ENCODE peak calls at places on chromosome 17, in nine cellular contexts. E, B, M, O, I, J, S, G and Q are unnamed samples.
A peak's percentile ranks its signal among the peaks of the same experiment; 100 is the strongest.

GRCh38 chr17:76366247-76366646 is 12.5 kb upstream of the PRPSAP1 start:
- DNase-seq in E (no peak), B (no peak), M (no peak), O (no peak), I (no peak), J (no peak), S (no peak), G (no peak), Q (no peak)

GRCh38 chr17:77400445-77400870 is 259.7 kb downstream of the SEC14L1 start:
- DNase-seq in E (no peak), B (no peak), M (peak; percentile 95), O (no peak), I (peak; percentile 38), J (peak; percentile 65), S (no peak), G (no peak), Q (no peak)

GRCh38 chr17:27473190-27473747 is 17.0 kb downstream of the KSR1 start:
- DNase-seq in E (no peak), B (no peak), M (no peak), O (no peak), I (no peak), J (no peak), S (no peak), G (no peak), Q (no peak)

GRCh38 chr17:77475012-77475976 is 334.5 kb downstream of the SEC14L1 start:
- DNase-seq in E (no peak), B (peak; percentile 95), M (no peak), O (no peak), I (peak; percentile 86), J (peak; percentile 58), S (peak; percentile 85), G (no peak), Q (no peak)

GRCh38 chr17:65055708-65056638 is 567 bp downstream of the GNA13 start:
- DNase-seq in E (peak; percentile 83), B (peak; percentile 22), M (peak; percentile 83), O (peak; percentile 61), I (peak; percentile 59), J (peak; percentile 68), S (peak; percentile 47), G (peak; percentile 69), Q (no peak)

GRCh38 chr17:82808006-82808405 is 31.8 kb downstream of the ZNF750 start:
- DNase-seq in E (no peak), B (no peak), M (no peak), O (no peak), I (no peak), J (no peak), S (no peak), G (no peak), Q (no peak)

GRCh38 chr17:17663160-17664072 is 17.8 kb upstream of the RAI1 start:
- DNase-seq in E (no peak), B (peak; percentile 97), M (peak; percentile 92), O (no peak), I (peak; percentile 98), J (peak; percentile 93), S (peak; percentile 92), G (no peak), Q (peak; percentile 73)

GRCh38 chr17:47318197-47318918 is 5.4 kb upstream of the EFCAB13 start:
- DNase-seq in E (no peak), B (no peak), M (no peak), O (no peak), I (no peak), J (peak; percentile 36), S (no peak), G (no peak), Q (no peak)

DNA sequence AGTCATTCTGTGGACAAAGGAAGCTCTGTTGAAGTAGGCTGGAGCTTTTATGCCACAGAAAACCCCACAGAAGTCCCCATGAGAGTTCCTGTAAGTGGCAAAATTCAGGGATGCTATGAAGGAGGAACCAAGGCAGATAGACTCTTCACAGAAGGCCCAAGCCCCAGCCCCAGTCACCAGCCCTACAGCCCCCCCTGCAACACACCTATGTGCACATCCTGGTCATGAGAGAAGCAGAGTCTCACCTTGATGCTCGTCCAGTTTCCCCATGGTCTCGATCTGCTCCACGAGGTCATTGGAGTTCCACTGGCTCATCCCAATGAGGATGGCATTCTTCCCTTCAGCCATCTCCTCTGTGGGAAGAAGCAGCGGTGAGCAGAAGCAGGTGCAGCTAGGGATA is 31.2 kb downstream of the PITPNM3 start:
- DNase-seq in E (no peak), B (no peak), M (no peak), O (no peak), I (no peak), J (no peak), S (no peak), G (no peak), Q (no peak)
- TF ChIP-seq CTCF in E (no peak), B (no peak), M (no peak), O (no peak), I (no peak), J (no peak), S (no peak), G (no peak), Q (no peak)

DNA sequence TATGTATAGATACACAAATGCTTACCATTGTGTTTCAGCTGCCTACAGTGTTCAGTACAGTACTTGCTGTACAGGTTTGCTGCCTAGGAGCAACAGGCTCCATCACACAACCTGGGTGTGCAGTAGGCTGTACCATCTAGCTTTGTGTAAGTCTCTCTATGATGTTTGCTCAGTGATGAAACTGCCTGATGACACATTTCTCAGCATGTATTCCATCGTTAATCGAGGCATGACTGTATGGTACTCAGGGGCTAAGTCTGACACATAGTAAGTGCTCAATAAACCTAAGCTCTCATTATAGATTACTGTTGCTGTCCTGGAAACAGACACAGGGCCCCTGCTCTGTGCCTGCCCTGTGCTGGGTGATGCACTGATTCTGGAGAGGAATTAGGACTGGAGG is 18.1 kb downstream of the KCNJ12 start:
- DNase-seq in E (no peak), B (peak; percentile 62), M (no peak), O (no peak), I (peak; percentile 40), J (no peak), S (peak; percentile 58), G (no peak), Q (peak; percentile 4)
- H3K4me3 ChIP-seq in E (no peak overlapping the region), B (no peak overlapping the region), M (no peak overlapping the region), O (no peak overlapping the region), I (no peak overlapping the region), J (no peak overlapping the region), S (no peak overlapping the region), G (no peak overlapping the region), Q (no peak overlapping the region)

DNA sequence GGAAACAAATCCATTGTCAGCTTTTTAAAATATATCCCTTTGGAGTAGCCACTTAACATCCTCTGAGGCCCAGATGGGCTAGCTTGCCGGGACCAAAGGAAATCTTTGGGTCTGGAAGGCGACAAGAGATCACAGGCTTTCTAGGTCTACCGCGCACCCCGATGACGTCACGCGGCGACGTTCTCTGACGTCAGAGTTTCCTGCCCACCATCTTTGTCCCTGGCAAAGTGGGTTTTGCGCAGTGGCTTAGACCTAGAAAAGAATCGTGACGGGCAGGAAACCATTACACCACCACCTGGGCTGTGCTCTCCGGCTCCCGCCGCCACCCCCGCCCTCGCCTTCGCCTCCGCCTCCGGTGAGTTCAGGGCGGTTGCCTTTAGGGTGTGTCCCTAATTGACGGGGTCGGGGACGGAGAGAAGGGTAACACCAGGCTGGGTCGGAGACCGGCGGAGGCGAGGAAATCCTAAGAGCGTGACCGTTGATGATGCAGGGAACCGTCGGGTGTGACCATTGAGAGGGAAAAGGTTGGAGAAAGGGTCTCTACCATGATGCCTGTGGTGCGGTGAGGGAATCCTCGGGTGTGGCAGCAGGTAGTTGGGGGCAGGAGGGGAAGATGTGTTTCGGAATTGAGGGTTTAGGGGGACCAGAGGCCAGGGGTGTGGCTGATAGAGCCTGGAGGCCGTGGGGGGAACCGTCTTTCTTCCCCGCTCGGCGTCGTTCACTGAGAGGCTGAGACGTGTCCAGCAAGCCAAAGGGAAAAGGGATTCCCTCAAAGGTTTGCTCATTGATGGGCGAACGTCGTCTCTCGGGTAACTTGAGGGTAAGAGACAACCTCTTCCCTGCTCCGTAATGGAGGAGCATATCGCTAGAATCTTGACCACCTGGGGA is at the start of gene AP2B1:
- DNase-seq in E (peak; percentile 98), B (peak; percentile 96), M (peak; percentile 88), O (peak; percentile 92), I (peak; percentile 96), J (peak; percentile 98), S (peak; percentile 96), G (peak; percentile 97), Q (peak; percentile 93)
- TF ChIP-seq CTCF in E (no peak), B (no peak), M (no peak), O (no peak), I (no peak), J (no peak), S (no peak), G (peak; percentile 31), Q (no peak)

GRCh38 chr17:62965149-62965648 is 836 bp upstream of the TANC2 start:
- DNase-seq in E (no peak), B (peak; percentile 52), M (no peak), O (no peak), I (no peak), J (peak; percentile 65), S (no peak), G (no peak), Q (peak; percentile 8)

GRCh38 chr17:62968445-62968923 is 2.4 kb downstream of the TANC2 start:
- DNase-seq in E (no peak), B (peak; percentile 94), M (peak; percentile 87), O (peak; percentile 48), I (peak; percentile 87), J (peak; percentile 81), S (peak; percentile 86), G (no peak), Q (peak; percentile 54)

GRCh38 chr17:62965649-62966425 is at the start of gene TANC2:
- DNase-seq in E (peak; percentile 90), B (peak; percentile 81), M (peak; percentile 99), O (peak; percentile 86), I (peak; percentile 76), J (peak; percentile 73), S (peak; percentile 34), G (peak; percentile 86), Q (peak; percentile 13)

GRCh38 chr17:62967111-62967449 is 1.0 kb downstream of the TANC2 start:
- DNase-seq in E (no peak), B (no peak), M (no peak), O (no peak), I (no peak), J (no peak), S (no peak), G (no peak), Q (no peak)

GRCh38 chr17:62966426-62967110 is 533 bp downstream of the TANC2 start:
- DNase-seq in E (no peak), B (peak; percentile 18), M (no peak), O (peak; percentile 69), I (peak; percentile 38), J (no peak), S (peak; percentile 52), G (peak; percentile 83), Q (no peak)
- H3K4me3 ChIP-seq in E (peak overlapping the region; percentile 90), B (peak overlapping the region; percentile 90), M (peak overlapping the region; percentile 90), O (peak overlapping the region; percentile 45), I (peak overlapping the region; percentile 88), J (peak overlapping the region; percentile 66), S (peak overlapping the region; percentile 90), G (peak overlapping the region; percentile 44), Q (peak overlapping the region; percentile 56)